ENCODE peak calls at places on chromosomes 4 and X, in ten cellular contexts. One of them, this sample, is unnamed.

GRCh38 chr4:46645092-46645491 is 255.2 kb upstream of the GABRA2 start:
- DNase-seq in neural crest cell: no peak
- DNase-seq in chondrocyte: no peak
- DNase-seq in AG09309: no peak
- DNase-seq in astrocyte of the spinal cord: no peak
- DNase-seq in osteocyte: no peak
- DNase-seq in AG04450: no peak
- DNase-seq in heart right ventricle: no peak
- DNase-seq in Calu3: no peak
- DNase-seq in A549: no peak
- DNase-seq in this sample: no peak

GRCh38 chr4:102169345-102169744 is 175.9 kb downstream of the SLC39A8 start:
- DNase-seq in astrocyte of the spinal cord: peak
- DNase-seq in A549: peak
- DNase-seq in AG09309: no peak
- DNase-seq in heart right ventricle: no peak
- DNase-seq in neural crest cell: peak
- DNase-seq in osteocyte: no peak
- DNase-seq in Calu3: no peak
- DNase-seq in chondrocyte: no peak
- DNase-seq in AG04450: no peak
- DNase-seq in this sample: no peak

GRCh38 chr4:116395408-116395807 is 690.0 kb downstream of the TRAM1L1 start:
- DNase-seq in Calu3: no peak
- DNase-seq in chondrocyte: no peak
- DNase-seq in AG09309: no peak
- DNase-seq in AG04450: no peak
- DNase-seq in heart right ventricle: no peak
- DNase-seq in astrocyte of the spinal cord: no peak
- DNase-seq in neural crest cell: no peak
- DNase-seq in osteocyte: no peak
- DNase-seq in A549: no peak
- DNase-seq in this sample: no peak

GRCh38 chrX:80266287-80266686 is 154.0 kb upstream of the TENT5D start:
- DNase-seq in heart right ventricle: no peak
- DNase-seq in astrocyte of the spinal cord: no peak
- DNase-seq in Calu3: no peak
- DNase-seq in AG04450: no peak
- DNase-seq in neural crest cell: no peak
- DNase-seq in A549: no peak
- DNase-seq in AG09309: no peak
- DNase-seq in chondrocyte: no peak
- DNase-seq in osteocyte: no peak
- DNase-seq in this sample: no peak

GRCh38 chr4:2402053-2402452 is 16.4 kb downstream of the ZFYVE28 start:
- DNase-seq in neural crest cell: peak
- DNase-seq in Calu3: no peak
- DNase-seq in AG09309: no peak
- DNase-seq in AG04450: no peak
- DNase-seq in osteocyte: no peak
- DNase-seq in astrocyte of the spinal cord: peak
- DNase-seq in chondrocyte: no peak
- DNase-seq in A549: peak
- DNase-seq in heart right ventricle: peak
- DNase-seq in this sample: no peak

GRCh38 chrX:1734806-1735205 is 119.9 kb downstream of the ASMT start:
- DNase-seq in astrocyte of the spinal cord: no peak
- DNase-seq in AG09309: no peak
- DNase-seq in neural crest cell: no peak
- DNase-seq in heart right ventricle: no peak
- DNase-seq in AG04450: no peak
- DNase-seq in Calu3: no peak
- DNase-seq in osteocyte: no peak
- DNase-seq in A549: peak
- DNase-seq in chondrocyte: no peak
- DNase-seq in this sample: no peak

GRCh38 chrX:56812515-56813105 is 83.6 kb downstream of the NBDY start:
- DNase-seq in A549: no peak
- DNase-seq in Calu3: no peak
- DNase-seq in chondrocyte: no peak
- DNase-seq in heart right ventricle: no peak
- DNase-seq in neural crest cell: no peak
- DNase-seq in AG09309: no peak
- DNase-seq in osteocyte: no peak
- DNase-seq in astrocyte of the spinal cord: no peak
- DNase-seq in AG04450: no peak
- DNase-seq in this sample: no peak

GRCh38 chrX:109782994-109783711 is 50.1 kb upstream of the ACSL4 start:
- DNase-seq in AG04450: peak
- DNase-seq in heart right ventricle: no peak
- DNase-seq in astrocyte of the spinal cord: no peak
- DNase-seq in AG09309: no peak
- DNase-seq in Calu3: no peak
- DNase-seq in neural crest cell: no peak
- DNase-seq in chondrocyte: no peak
- DNase-seq in osteocyte: no peak
- DNase-seq in A549: no peak
- DNase-seq in this sample: no peak

GRCh38 chrX:155065035-155065734 is 5.8 kb downstream of the CMC4 start:
- DNase-seq in A549: no peak
- DNase-seq in AG09309: peak
- DNase-seq in chondrocyte: no peak
- DNase-seq in osteocyte: no peak
- DNase-seq in heart right ventricle: no peak
- DNase-seq in astrocyte of the spinal cord: peak
- DNase-seq in Calu3: no peak
- DNase-seq in AG04450: no peak
- DNase-seq in neural crest cell: no peak
- DNase-seq in this sample: no peak

GRCh38 chr4:34636623-34637022 is 1607.7 kb downstream of the ARAP2 start:
- DNase-seq in heart right ventricle: no peak
- DNase-seq in chondrocyte: no peak
- DNase-seq in neural crest cell: no peak
- DNase-seq in AG09309: no peak
- DNase-seq in A549: no peak
- DNase-seq in AG04450: no peak
- DNase-seq in osteocyte: no peak
- DNase-seq in Calu3: no peak
- DNase-seq in astrocyte of the spinal cord: no peak
- DNase-seq in this sample: no peak

GRCh38 chr4:65353098-65353497 is 317.2 kb downstream of the EPHA5 start:
- DNase-seq in astrocyte of the spinal cord: no peak
- DNase-seq in AG04450: no peak
- DNase-seq in neural crest cell: no peak
- DNase-seq in osteocyte: no peak
- DNase-seq in AG09309: no peak
- DNase-seq in Calu3: no peak
- DNase-seq in A549: no peak
- DNase-seq in chondrocyte: no peak
- DNase-seq in heart right ventricle: no peak
- DNase-seq in this sample: no peak

GRCh38 chr4:71270901-71271300 is 67.9 kb upstream of the SLC4A4 start:
- DNase-seq in astrocyte of the spinal cord: peak
- DNase-seq in AG09309: no peak
- DNase-seq in A549: peak
- DNase-seq in Calu3: peak
- DNase-seq in heart right ventricle: no peak
- DNase-seq in chondrocyte: no peak
- DNase-seq in osteocyte: no peak
- DNase-seq in AG04450: no peak
- DNase-seq in neural crest cell: peak
- DNase-seq in this sample: no peak

GRCh38 chrX:3468031-3468430 is 121.6 kb upstream of the MXRA5 start:
- DNase-seq in osteocyte: no peak
- DNase-seq in astrocyte of the spinal cord: no peak
- DNase-seq in AG09309: no peak
- DNase-seq in Calu3: no peak
- DNase-seq in neural crest cell: no peak
- DNase-seq in heart right ventricle: no peak
- DNase-seq in A549: no peak
- DNase-seq in chondrocyte: no peak
- DNase-seq in AG04450: no peak
- DNase-seq in this sample: no peak

GRCh38 chr4:8393593-8394038 is 46.9 kb downstream of the ACOX3 start:
- DNase-seq in astrocyte of the spinal cord: peak
- DNase-seq in A549: peak
- DNase-seq in AG09309: peak
- DNase-seq in osteocyte: no peak
- DNase-seq in Calu3: no peak
- DNase-seq in neural crest cell: peak
- DNase-seq in heart right ventricle: no peak
- DNase-seq in chondrocyte: no peak
- DNase-seq in AG04450: peak
- DNase-seq in this sample: no peak
- TF ChIP-seq CTCF in astrocyte of the spinal cord: peak
- TF ChIP-seq CTCF in A549: no peak
- TF ChIP-seq CTCF in AG09309: peak
- TF ChIP-seq CTCF in osteocyte: peak
- TF ChIP-seq CTCF in Calu3: no peak
- TF ChIP-seq CTCF in neural crest cell: no peak
- TF ChIP-seq CTCF in heart right ventricle: no peak
- TF ChIP-seq CTCF in chondrocyte: peak
- TF ChIP-seq CTCF in AG04450: peak
- TF ChIP-seq CTCF in this sample: no peak

DNA sequence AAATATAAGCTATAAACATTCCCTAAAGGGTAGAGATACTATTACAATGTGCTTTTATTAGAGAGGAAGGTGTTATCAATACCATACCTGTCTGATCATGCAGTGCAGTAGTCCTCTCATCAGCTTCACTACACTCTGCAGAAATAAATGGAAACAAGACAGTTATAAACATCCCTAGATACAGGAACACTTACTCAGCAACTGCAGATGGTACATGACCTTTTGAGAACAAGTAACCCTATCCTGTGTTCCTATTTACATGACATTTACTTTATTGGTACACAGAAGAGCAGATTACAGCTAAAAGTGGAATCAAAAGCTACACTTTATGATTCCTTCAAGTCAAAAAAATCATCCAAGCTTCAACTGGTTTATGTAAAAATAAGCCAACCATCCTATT is 9.0 kb downstream of the PHKA1 start:
- DNase-seq in chondrocyte: no peak
- DNase-seq in heart right ventricle: no peak
- DNase-seq in AG04450: no peak
- DNase-seq in Calu3: no peak
- DNase-seq in astrocyte of the spinal cord: no peak
- DNase-seq in osteocyte: no peak
- DNase-seq in AG09309: no peak
- DNase-seq in neural crest cell: no peak
- DNase-seq in A549: no peak
- DNase-seq in this sample: no peak
- TF ChIP-seq CTCF in chondrocyte: no peak
- TF ChIP-seq CTCF in heart right ventricle: no peak
- TF ChIP-seq CTCF in AG04450: no peak
- TF ChIP-seq CTCF in Calu3: no peak
- TF ChIP-seq CTCF in astrocyte of the spinal cord: no peak
- TF ChIP-seq CTCF in osteocyte: no peak
- TF ChIP-seq CTCF in AG09309: no peak
- TF ChIP-seq CTCF in neural crest cell: no peak
- TF ChIP-seq CTCF in A549: no peak
- TF ChIP-seq CTCF in this sample: no peak

GRCh38 chrX:148049441-148049840 is 68.3 kb downstream of the FMR1NB start:
- DNase-seq in astrocyte of the spinal cord: peak
- DNase-seq in osteocyte: no peak
- DNase-seq in heart right ventricle: no peak
- DNase-seq in AG04450: no peak
- DNase-seq in chondrocyte: no peak
- DNase-seq in Calu3: peak
- DNase-seq in AG09309: no peak
- DNase-seq in neural crest cell: no peak
- DNase-seq in A549: peak
- DNase-seq in this sample: no peak
- TF ChIP-seq CTCF in astrocyte of the spinal cord: peak
- TF ChIP-seq CTCF in osteocyte: peak
- TF ChIP-seq CTCF in heart right ventricle: peak
- TF ChIP-seq CTCF in AG04450: peak
- TF ChIP-seq CTCF in chondrocyte: peak
- TF ChIP-seq CTCF in Calu3: no peak
- TF ChIP-seq CTCF in AG09309: peak
- TF ChIP-seq CTCF in neural crest cell: peak
- TF ChIP-seq CTCF in A549: peak
- TF ChIP-seq CTCF in this sample: no peak

GRCh38 chr4:3643518-3644433 is 111.6 kb upstream of the LRPAP1 start:
- DNase-seq in astrocyte of the spinal cord: no peak
- DNase-seq in heart right ventricle: no peak
- DNase-seq in AG09309: no peak
- DNase-seq in Calu3: no peak
- DNase-seq in osteocyte: no peak
- DNase-seq in chondrocyte: peak
- DNase-seq in AG04450: no peak
- DNase-seq in A549: no peak
- DNase-seq in neural crest cell: no peak
- DNase-seq in this sample: no peak
- TF ChIP-seq CTCF in astrocyte of the spinal cord: no peak
- TF ChIP-seq CTCF in heart right ventricle: no peak
- TF ChIP-seq CTCF in AG09309: no peak
- TF ChIP-seq CTCF in Calu3: no peak
- TF ChIP-seq CTCF in osteocyte: no peak
- TF ChIP-seq CTCF in chondrocyte: no peak
- TF ChIP-seq CTCF in AG04450: no peak
- TF ChIP-seq CTCF in A549: no peak
- TF ChIP-seq CTCF in neural crest cell: no peak
- TF ChIP-seq CTCF in this sample: no peak

DNA sequence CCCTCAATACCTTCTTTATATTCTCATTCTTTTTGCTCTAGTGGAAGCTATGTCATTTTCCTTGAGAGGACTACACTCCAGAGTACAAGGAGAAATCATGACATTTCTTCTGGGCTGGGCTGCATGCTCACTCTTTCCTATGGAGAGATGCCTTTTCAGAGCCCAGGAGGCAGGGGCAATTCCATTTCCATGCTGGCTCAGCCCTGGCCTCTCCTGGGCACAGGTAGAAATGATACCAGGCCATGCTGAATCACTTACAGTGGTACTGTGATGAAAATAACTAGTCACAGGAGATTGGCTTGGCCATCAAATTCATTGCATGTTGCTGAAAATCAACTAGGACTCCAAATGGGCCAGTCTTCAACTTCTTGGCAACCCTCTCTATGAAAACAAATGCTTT is 34.0 kb upstream of the PPARGC1A start:
- DNase-seq in A549: no peak
- DNase-seq in neural crest cell: no peak
- DNase-seq in Calu3: peak
- DNase-seq in chondrocyte: no peak
- DNase-seq in astrocyte of the spinal cord: no peak
- DNase-seq in heart right ventricle: no peak
- DNase-seq in AG04450: no peak
- DNase-seq in osteocyte: no peak
- DNase-seq in AG09309: no peak
- DNase-seq in this sample: no peak
- TF ChIP-seq CTCF in A549: no peak
- TF ChIP-seq CTCF in neural crest cell: no peak
- TF ChIP-seq CTCF in Calu3: no peak
- TF ChIP-seq CTCF in chondrocyte: no peak
- TF ChIP-seq CTCF in astrocyte of the spinal cord: no peak
- TF ChIP-seq CTCF in heart right ventricle: no peak
- TF ChIP-seq CTCF in AG04450: no peak
- TF ChIP-seq CTCF in osteocyte: no peak
- TF ChIP-seq CTCF in AG09309: no peak
- TF ChIP-seq CTCF in this sample: no peak